ENCODE peak calls at places on chromosomes 13 and 19, in nine cellular contexts. One of them, this sample, is unnamed.

GRCh38 chr13:111633401-111633800 is 313.0 kb downstream of the TEX29 start:
- DNase-seq in PC-3: no peak
- DNase-seq in HepG2: no peak
- DNase-seq in PC-9: no peak
- DNase-seq in DND-41: no peak
- DNase-seq in GM23338: no peak
- DNase-seq in hepatocyte: no peak
- DNase-seq in endothelial cell of umbilical vein: no peak
- DNase-seq in neural progenitor cell: no peak
- DNase-seq in this sample: no peak

GRCh38 chr13:83182845-83183244 is 699.4 kb downstream of the SLITRK1 start:
- DNase-seq in neural progenitor cell: no peak
- DNase-seq in hepatocyte: no peak
- DNase-seq in PC-3: no peak
- DNase-seq in DND-41: no peak
- DNase-seq in endothelial cell of umbilical vein: no peak
- DNase-seq in HepG2: no peak
- DNase-seq in GM23338: no peak
- DNase-seq in PC-9: no peak
- DNase-seq in this sample: no peak

GRCh38 chr13:24618219-24618955 is 61.8 kb upstream of the ATP12A start:
- DNase-seq in endothelial cell of umbilical vein: no peak
- DNase-seq in PC-3: no peak
- DNase-seq in PC-9: no peak
- DNase-seq in DND-41: peak
- DNase-seq in HepG2: no peak
- DNase-seq in neural progenitor cell: no peak
- DNase-seq in hepatocyte: no peak
- DNase-seq in GM23338: no peak
- DNase-seq in this sample: no peak

GRCh38 chr19:2455481-2456300 is 1.1 kb downstream of the LMNB2 start:
- DNase-seq in neural progenitor cell: peak
- DNase-seq in GM23338: no peak
- DNase-seq in PC-3: no peak
- DNase-seq in PC-9: no peak
- DNase-seq in hepatocyte: peak
- DNase-seq in HepG2: no peak
- DNase-seq in DND-41: peak
- DNase-seq in endothelial cell of umbilical vein: no peak
- DNase-seq in this sample: no peak

GRCh38 chr19:16111160-16111908 is at the start of gene RAB8A:
- DNase-seq in PC-9: peak
- DNase-seq in HepG2: peak
- DNase-seq in endothelial cell of umbilical vein: peak
- DNase-seq in GM23338: peak
- DNase-seq in PC-3: peak
- DNase-seq in hepatocyte: peak
- DNase-seq in neural progenitor cell: peak
- DNase-seq in DND-41: peak
- DNase-seq in this sample: peak

GRCh38 chr19:50203281-50204080 is at the start of gene MYH14:
- DNase-seq in DND-41: no peak
- DNase-seq in HepG2: peak
- DNase-seq in GM23338: peak
- DNase-seq in endothelial cell of umbilical vein: peak
- DNase-seq in neural progenitor cell: peak
- DNase-seq in hepatocyte: peak
- DNase-seq in PC-9: peak
- DNase-seq in PC-3: peak
- DNase-seq in this sample: no peak

GRCh38 chr13:24905242-24905641 is 141.3 kb downstream of the RNF17 start:
- DNase-seq in neural progenitor cell: no peak
- DNase-seq in hepatocyte: no peak
- DNase-seq in HepG2: no peak
- DNase-seq in DND-41: no peak
- DNase-seq in endothelial cell of umbilical vein: no peak
- DNase-seq in GM23338: no peak
- DNase-seq in PC-9: no peak
- DNase-seq in PC-3: peak
- DNase-seq in this sample: no peak

GRCh38 chr19:3094638-3095374 is 644 bp downstream of the GNA11 start:
- DNase-seq in GM23338: no peak
- DNase-seq in DND-41: peak
- DNase-seq in neural progenitor cell: peak
- DNase-seq in PC-9: no peak
- DNase-seq in hepatocyte: peak
- DNase-seq in endothelial cell of umbilical vein: no peak
- DNase-seq in PC-3: no peak
- DNase-seq in HepG2: no peak
- DNase-seq in this sample: no peak

GRCh38 chr13:76992548-76993001 is 694 bp downstream of the CLN5 start:
- DNase-seq in neural progenitor cell: peak
- DNase-seq in DND-41: peak
- DNase-seq in endothelial cell of umbilical vein: peak
- DNase-seq in PC-9: no peak
- DNase-seq in hepatocyte: peak
- DNase-seq in GM23338: peak
- DNase-seq in HepG2: no peak
- DNase-seq in PC-3: peak
- DNase-seq in this sample: peak

GRCh38 chr13:114309806-114310410 is 4.4 kb upstream of the CHAMP1 start:
- DNase-seq in GM23338: peak
- DNase-seq in neural progenitor cell: peak
- DNase-seq in PC-3: no peak
- DNase-seq in HepG2: no peak
- DNase-seq in hepatocyte: no peak
- DNase-seq in endothelial cell of umbilical vein: no peak
- DNase-seq in DND-41: no peak
- DNase-seq in PC-9: no peak
- DNase-seq in this sample: no peak

GRCh38 chr19:57620673-57621348 is 6.8 kb downstream of the ZNF134 start:
- DNase-seq in GM23338: peak
- DNase-seq in PC-9: no peak
- DNase-seq in HepG2: no peak
- DNase-seq in neural progenitor cell: no peak
- DNase-seq in hepatocyte: no peak
- DNase-seq in PC-3: no peak
- DNase-seq in endothelial cell of umbilical vein: peak
- DNase-seq in DND-41: no peak
- DNase-seq in this sample: peak

GRCh38 chr13:67416047-67416925 is 186.2 kb upstream of the PCDH9 start:
- DNase-seq in PC-3: peak
- DNase-seq in HepG2: peak
- DNase-seq in endothelial cell of umbilical vein: no peak
- DNase-seq in PC-9: no peak
- DNase-seq in GM23338: peak
- DNase-seq in DND-41: no peak
- DNase-seq in hepatocyte: peak
- DNase-seq in neural progenitor cell: peak
- DNase-seq in this sample: peak

GRCh38 chr13:99847318-99847750 is 124.2 kb downstream of the ZIC5 start:
- DNase-seq in DND-41: no peak
- DNase-seq in PC-9: no peak
- DNase-seq in GM23338: no peak
- DNase-seq in HepG2: no peak
- DNase-seq in neural progenitor cell: no peak
- DNase-seq in PC-3: no peak
- DNase-seq in endothelial cell of umbilical vein: no peak
- DNase-seq in hepatocyte: no peak
- DNase-seq in this sample: no peak

GRCh38 chr13:89584058-89584457 is 1763.4 kb upstream of the MIR17HG start:
- DNase-seq in GM23338: peak
- DNase-seq in neural progenitor cell: no peak
- DNase-seq in PC-9: no peak
- DNase-seq in hepatocyte: no peak
- DNase-seq in PC-3: no peak
- DNase-seq in endothelial cell of umbilical vein: no peak
- DNase-seq in DND-41: no peak
- DNase-seq in HepG2: no peak
- DNase-seq in this sample: peak

GRCh38 chr13:31807090-31807541 is 67.8 kb downstream of the RXFP2 start:
- DNase-seq in endothelial cell of umbilical vein: no peak
- DNase-seq in DND-41: no peak
- DNase-seq in PC-9: no peak
- DNase-seq in neural progenitor cell: no peak
- DNase-seq in PC-3: no peak
- DNase-seq in hepatocyte: no peak
- DNase-seq in GM23338: no peak
- DNase-seq in HepG2: no peak
- DNase-seq in this sample: peak

GRCh38 chr19:10061717-10062310 is 24.3 kb upstream of the SHFL start:
- DNase-seq in DND-41: peak
- DNase-seq in hepatocyte: no peak
- DNase-seq in GM23338: peak
- DNase-seq in neural progenitor cell: peak
- DNase-seq in endothelial cell of umbilical vein: no peak
- DNase-seq in PC-3: no peak
- DNase-seq in HepG2: no peak
- DNase-seq in PC-9: no peak
- DNase-seq in this sample: no peak
- TF ChIP-seq EZH2 in DND-41: no peak
- TF ChIP-seq EZH2 in hepatocyte: no peak
- TF ChIP-seq EZH2 in GM23338: no peak
- TF ChIP-seq EZH2 in neural progenitor cell: no peak
- TF ChIP-seq EZH2 in endothelial cell of umbilical vein: no peak
- TF ChIP-seq EZH2 in PC-3: no peak
- TF ChIP-seq EZH2 in HepG2: no peak
- TF ChIP-seq EZH2 in PC-9: no peak
- TF ChIP-seq EZH2 in this sample: no peak

DNA sequence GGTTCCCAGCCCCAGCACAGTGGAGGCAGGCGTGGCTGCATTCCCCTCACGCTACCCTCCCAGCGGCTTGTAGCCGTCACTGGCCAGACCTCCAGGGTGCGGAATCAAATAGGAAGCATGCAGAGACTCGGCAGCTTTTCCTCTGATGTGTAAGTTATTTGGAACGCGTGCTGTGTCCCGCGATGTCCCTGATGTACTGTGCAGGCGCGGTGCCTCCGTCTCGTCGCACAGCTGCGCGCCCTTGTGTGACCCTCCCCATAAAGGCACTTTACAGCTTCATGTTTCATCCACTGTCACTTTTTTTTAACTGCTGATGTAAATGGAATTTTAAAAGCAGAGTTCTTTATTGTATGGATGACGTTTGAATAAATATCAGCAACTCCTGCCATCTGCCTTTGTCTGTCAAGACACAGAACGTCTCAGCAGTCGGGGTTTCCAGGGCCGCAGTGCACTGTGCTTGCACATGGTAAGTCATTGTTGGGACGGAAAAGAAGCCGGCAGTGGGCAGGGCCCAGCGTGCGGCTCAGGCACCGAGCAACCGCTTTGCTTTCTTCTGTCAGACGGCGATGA is 7.3 kb upstream of the F7 start:
- DNase-seq in DND-41: no peak
- DNase-seq in endothelial cell of umbilical vein: no peak
- DNase-seq in PC-9: no peak
- DNase-seq in PC-3: no peak
- DNase-seq in hepatocyte: no peak
- DNase-seq in GM23338: no peak
- DNase-seq in HepG2: no peak
- DNase-seq in neural progenitor cell: no peak
- DNase-seq in this sample: peak
- TF ChIP-seq EZH2 in DND-41: no peak
- TF ChIP-seq EZH2 in endothelial cell of umbilical vein: no peak
- TF ChIP-seq EZH2 in PC-9: no peak
- TF ChIP-seq EZH2 in PC-3: no peak
- TF ChIP-seq EZH2 in hepatocyte: no peak
- TF ChIP-seq EZH2 in GM23338: no peak
- TF ChIP-seq EZH2 in HepG2: no peak
- TF ChIP-seq EZH2 in neural progenitor cell: no peak
- TF ChIP-seq EZH2 in this sample: no peak

GRCh38 chr13:50842711-50843255 is 709 bp downstream of the DLEU7 start:
- DNase-seq in hepatocyte: no peak
- DNase-seq in PC-9: no peak
- DNase-seq in GM23338: peak
- DNase-seq in PC-3: no peak
- DNase-seq in endothelial cell of umbilical vein: no peak
- DNase-seq in neural progenitor cell: peak
- DNase-seq in HepG2: no peak
- DNase-seq in DND-41: peak
- DNase-seq in this sample: no peak
- TF ChIP-seq EZH2 in hepatocyte: no peak
- TF ChIP-seq EZH2 in PC-9: no peak
- TF ChIP-seq EZH2 in GM23338: no peak
- TF ChIP-seq EZH2 in PC-3: no peak
- TF ChIP-seq EZH2 in endothelial cell of umbilical vein: no peak
- TF ChIP-seq EZH2 in neural progenitor cell: no peak
- TF ChIP-seq EZH2 in HepG2: no peak
- TF ChIP-seq EZH2 in DND-41: no peak
- TF ChIP-seq EZH2 in this sample: no peak

GRCh38 chr13:20435616-20436368 is 89.9 kb downstream of the CRYL1 start:
- DNase-seq in DND-41: no peak
- DNase-seq in PC-3: no peak
- DNase-seq in PC-9: no peak
- DNase-seq in hepatocyte: no peak
- DNase-seq in HepG2: no peak
- DNase-seq in endothelial cell of umbilical vein: no peak
- DNase-seq in GM23338: peak
- DNase-seq in neural progenitor cell: no peak
- DNase-seq in this sample: no peak

GRCh38 chr13:20439261-20439660 is 86.4 kb downstream of the CRYL1 start:
- DNase-seq in HepG2: no peak
- DNase-seq in PC-3: no peak
- DNase-seq in neural progenitor cell: no peak
- DNase-seq in hepatocyte: no peak
- DNase-seq in endothelial cell of umbilical vein: no peak
- DNase-seq in GM23338: no peak
- DNase-seq in PC-9: no peak
- DNase-seq in DND-41: no peak
- DNase-seq in this sample: peak

GRCh38 chr13:20438801-20439200 is 86.9 kb downstream of the CRYL1 start:
- DNase-seq in PC-3: no peak
- DNase-seq in hepatocyte: no peak
- DNase-seq in GM23338: no peak
- DNase-seq in HepG2: no peak
- DNase-seq in PC-9: no peak
- DNase-seq in DND-41: no peak
- DNase-seq in neural progenitor cell: no peak
- DNase-seq in endothelial cell of umbilical vein: no peak
- DNase-seq in this sample: peak

GRCh38 chr13:20441066-20441465 is 84.6 kb downstream of the CRYL1 start:
- DNase-seq in PC-3: no peak
- DNase-seq in endothelial cell of umbilical vein: no peak
- DNase-seq in GM23338: no peak
- DNase-seq in PC-9: no peak
- DNase-seq in HepG2: no peak
- DNase-seq in neural progenitor cell: no peak
- DNase-seq in DND-41: no peak
- DNase-seq in hepatocyte: no peak
- DNase-seq in this sample: no peak

DNA sequence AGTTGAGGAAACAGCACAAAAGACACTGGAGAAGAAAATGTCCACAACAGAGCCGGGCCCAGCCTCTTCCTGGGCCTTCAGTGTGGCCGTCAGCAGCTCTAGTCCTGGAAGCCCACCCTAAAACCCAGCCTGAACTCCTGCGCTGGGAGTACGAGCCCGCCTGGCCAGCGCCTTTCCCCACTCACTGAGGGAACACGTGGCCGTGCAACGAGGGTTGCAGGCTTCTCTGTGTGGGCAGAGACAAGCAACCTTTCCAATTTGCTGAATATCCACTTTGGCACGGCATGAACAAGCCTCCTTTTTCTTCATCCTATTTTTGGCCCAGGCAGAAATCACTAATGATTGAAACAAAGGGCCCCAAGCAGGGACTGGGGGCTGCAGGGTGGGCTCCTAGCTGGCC is 89.2 kb downstream of the CRYL1 start:
- DNase-seq in neural progenitor cell: no peak
- DNase-seq in GM23338: no peak
- DNase-seq in PC-9: no peak
- DNase-seq in endothelial cell of umbilical vein: no peak
- DNase-seq in DND-41: no peak
- DNase-seq in PC-3: no peak
- DNase-seq in HepG2: no peak
- DNase-seq in hepatocyte: no peak
- DNase-seq in this sample: no peak
- TF ChIP-seq EZH2 in neural progenitor cell: no peak
- TF ChIP-seq EZH2 in GM23338: no peak
- TF ChIP-seq EZH2 in PC-9: no peak
- TF ChIP-seq EZH2 in endothelial cell of umbilical vein: no peak
- TF ChIP-seq EZH2 in DND-41: no peak
- TF ChIP-seq EZH2 in PC-3: no peak
- TF ChIP-seq EZH2 in HepG2: no peak
- TF ChIP-seq EZH2 in hepatocyte: no peak
- TF ChIP-seq EZH2 in this sample: no peak